ENCODE peak calls at places on chromosomes 2 and 18, in nine cellular contexts. Z, J, U, H, Q, K, Y, B and I are unnamed samples.

GRCh38 chr2:241870611-241871537 is 1.3 kb downstream of the RTP5 start:
- DNase-seq in Z (no peak), J (no peak), U (no peak), H (no peak), Q (no peak), K (no peak), Y (no peak), B (no peak), I (no peak)

GRCh38 chr18:5073026-5073944 is 123.8 kb downstream of the AKAIN1 start:
- DNase-seq in Z (peak), J (no peak), U (no peak), H (peak), Q (peak), K (peak), Y (no peak), B (no peak), I (no peak)

GRCh38 chr2:20507166-20507692 is 60.4 kb downstream of the RHOB start:
- DNase-seq in Z (no peak), J (no peak), U (no peak), H (peak), Q (no peak), K (peak), Y (no peak), B (no peak), I (no peak)

GRCh38 chr2:23585218-23585945 is 200.4 kb downstream of the KLHL29 start:
- DNase-seq in Z (peak), J (no peak), U (no peak), H (no peak), Q (no peak), K (no peak), Y (no peak), B (no peak), I (no peak)

GRCh38 chr2:193556766-193557470 is 1362.2 kb upstream of the TMEFF2 start:
- DNase-seq in Z (no peak), J (no peak), U (no peak), H (peak), Q (peak), K (no peak), Y (no peak), B (no peak), I (no peak)

GRCh38 chr18:61882296-61883004 is 10.4 kb downstream of the RNF152 start:
- DNase-seq in Z (no peak), J (no peak), U (no peak), H (no peak), Q (no peak), K (peak), Y (no peak), B (no peak), I (no peak)

GRCh38 chr18:57915241-57915640 is 112.1 kb upstream of the ATP8B1 start:
- DNase-seq in Z (peak), J (no peak), U (no peak), H (no peak), Q (no peak), K (no peak), Y (no peak), B (no peak), I (peak)

GRCh38 chr2:168624028-168624427 is 168.0 kb downstream of the CERS6 start:
- DNase-seq in Z (no peak), J (no peak), U (no peak), H (no peak), Q (no peak), K (no peak), Y (no peak), B (no peak), I (no peak)

GRCh38 chr2:204545861-204546773 is 842 bp downstream of the PARD3B start:
- DNase-seq in Z (peak), J (no peak), U (no peak), H (no peak), Q (no peak), K (no peak), Y (no peak), B (no peak), I (no peak)

GRCh38 chr18:2515908-2516625 is 55.2 kb downstream of the METTL4 start:
- DNase-seq in Z (no peak), J (no peak), U (no peak), H (peak), Q (peak), K (peak), Y (no peak), B (no peak), I (peak)

GRCh38 chr2:10675126-10675525 is 14.6 kb downstream of the NOL10 start:
- DNase-seq in Z (no peak), J (no peak), U (no peak), H (no peak), Q (no peak), K (no peak), Y (no peak), B (no peak), I (no peak)